ENCODE peak calls at places on chromosome 12, in eight cellular contexts. One of them, this sample, is unnamed.
A peak's percentile ranks its signal among the peaks of the same experiment; 100 is the strongest.

GRCh38 chr12:2295941-2296461 is 243.2 kb downstream of the CACNA1C start:
- DNase-seq in A673: no peak
- DNase-seq in AG04450: peak; percentile 59
- DNase-seq in mesenchymal stem cell: peak; percentile 70
- DNase-seq in heart left ventricle: no peak
- DNase-seq in tibial artery: no peak
- DNase-seq in heart right ventricle: no peak
- DNase-seq in esophagus squamous epithelium: no peak
- DNase-seq in this sample: no peak

GRCh38 chr12:114361992-114362391 is 44.0 kb downstream of the TBX5 start:
- DNase-seq in esophagus squamous epithelium: no peak
- DNase-seq in A673: no peak
- DNase-seq in AG04450: no peak
- DNase-seq in heart left ventricle: no peak
- DNase-seq in mesenchymal stem cell: no peak
- DNase-seq in heart right ventricle: no peak
- DNase-seq in tibial artery: no peak
- DNase-seq in this sample: no peak

GRCh38 chr12:52651726-52652261 is at the start of gene KRT2:
- DNase-seq in heart right ventricle: no peak
- DNase-seq in tibial artery: no peak
- DNase-seq in heart left ventricle: no peak
- DNase-seq in mesenchymal stem cell: no peak
- DNase-seq in AG04450: no peak
- DNase-seq in esophagus squamous epithelium: no peak
- DNase-seq in A673: no peak
- DNase-seq in this sample: no peak

GRCh38 chr12:99619389-99620158 is 28.0 kb upstream of the GARIN6 start:
- DNase-seq in heart left ventricle: no peak
- DNase-seq in tibial artery: no peak
- DNase-seq in heart right ventricle: no peak
- DNase-seq in esophagus squamous epithelium: no peak
- DNase-seq in AG04450: peak; percentile 6
- DNase-seq in mesenchymal stem cell: peak; percentile 12
- DNase-seq in A673: peak; percentile 61
- DNase-seq in this sample: no peak

GRCh38 chr12:126506426-126507182 is 1441.4 kb downstream of the AACS start:
- DNase-seq in AG04450: no peak
- DNase-seq in tibial artery: no peak
- DNase-seq in esophagus squamous epithelium: no peak
- DNase-seq in mesenchymal stem cell: no peak
- DNase-seq in A673: peak; percentile 83
- DNase-seq in heart left ventricle: no peak
- DNase-seq in heart right ventricle: no peak
- DNase-seq in this sample: no peak

GRCh38 chr12:57766464-57767311 is at the start of gene CYP27B1:
- DNase-seq in tibial artery: peak; percentile 70
- DNase-seq in AG04450: no peak
- DNase-seq in esophagus squamous epithelium: no peak
- DNase-seq in heart right ventricle: no peak
- DNase-seq in A673: peak; percentile 84
- DNase-seq in heart left ventricle: no peak
- DNase-seq in mesenchymal stem cell: no peak
- DNase-seq in this sample: peak; percentile 68

GRCh38 chr12:62292761-62293446 is 32.7 kb downstream of the USP15 start:
- DNase-seq in heart right ventricle: no peak
- DNase-seq in A673: no peak
- DNase-seq in mesenchymal stem cell: peak; percentile 21
- DNase-seq in heart left ventricle: no peak
- DNase-seq in tibial artery: no peak
- DNase-seq in AG04450: no peak
- DNase-seq in esophagus squamous epithelium: no peak
- DNase-seq in this sample: no peak

GRCh38 chr12:63068857-63069442 is 82.1 kb downstream of the AVPR1A start:
- DNase-seq in heart left ventricle: no peak
- DNase-seq in A673: peak; percentile 73
- DNase-seq in AG04450: peak; percentile 34
- DNase-seq in esophagus squamous epithelium: no peak
- DNase-seq in mesenchymal stem cell: peak; percentile 49
- DNase-seq in heart right ventricle: no peak
- DNase-seq in tibial artery: no peak
- DNase-seq in this sample: peak; percentile 14

GRCh38 chr12:31965090-31965489 is 5.9 kb downstream of the RESF1 start:
- DNase-seq in esophagus squamous epithelium: no peak
- DNase-seq in heart left ventricle: no peak
- DNase-seq in heart right ventricle: no peak
- DNase-seq in tibial artery: no peak
- DNase-seq in AG04450: no peak
- DNase-seq in mesenchymal stem cell: no peak
- DNase-seq in A673: peak; percentile 35
- DNase-seq in this sample: no peak

GRCh38 chr12:130617219-130617618 is 98.9 kb downstream of the RIMBP2 start:
- DNase-seq in tibial artery: peak; percentile 38
- DNase-seq in mesenchymal stem cell: no peak
- DNase-seq in A673: no peak
- DNase-seq in heart left ventricle: no peak
- DNase-seq in heart right ventricle: no peak
- DNase-seq in esophagus squamous epithelium: no peak
- DNase-seq in AG04450: no peak
- DNase-seq in this sample: peak; percentile 22

GRCh38 chr12:126727218-126727601 is 1539.8 kb upstream of the TMEM132C start:
- DNase-seq in AG04450: no peak
- DNase-seq in mesenchymal stem cell: no peak
- DNase-seq in heart left ventricle: no peak
- DNase-seq in A673: no peak
- DNase-seq in esophagus squamous epithelium: no peak
- DNase-seq in tibial artery: no peak
- DNase-seq in heart right ventricle: no peak
- DNase-seq in this sample: no peak

GRCh38 chr12:1217191-1217949 is 226.3 kb downstream of the ERC1 start:
- DNase-seq in heart right ventricle: no peak
- DNase-seq in A673: peak; percentile 38
- DNase-seq in esophagus squamous epithelium: no peak
- DNase-seq in AG04450: no peak
- DNase-seq in tibial artery: no peak
- DNase-seq in heart left ventricle: no peak
- DNase-seq in mesenchymal stem cell: peak; percentile 45
- DNase-seq in this sample: peak; percentile 54

GRCh38 chr12:59579616-59580015 is 16.2 kb upstream of the SLC16A7 start:
- DNase-seq in tibial artery: no peak
- DNase-seq in mesenchymal stem cell: no peak
- DNase-seq in heart left ventricle: no peak
- DNase-seq in AG04450: no peak
- DNase-seq in esophagus squamous epithelium: no peak
- DNase-seq in A673: no peak
- DNase-seq in heart right ventricle: no peak
- DNase-seq in this sample: no peak

GRCh38 chr12:105485926-105486325 is 155.4 kb downstream of the C12orf75 start:
- DNase-seq in heart right ventricle: no peak
- DNase-seq in mesenchymal stem cell: peak; percentile 16
- DNase-seq in esophagus squamous epithelium: no peak
- DNase-seq in AG04450: no peak
- DNase-seq in heart left ventricle: no peak
- DNase-seq in tibial artery: no peak
- DNase-seq in A673: no peak
- DNase-seq in this sample: no peak

GRCh38 chr12:113428482-113428881 is 6.3 kb downstream of the SDSL start:
- DNase-seq in mesenchymal stem cell: no peak
- DNase-seq in A673: no peak
- DNase-seq in heart right ventricle: no peak
- DNase-seq in AG04450: no peak
- DNase-seq in tibial artery: no peak
- DNase-seq in esophagus squamous epithelium: no peak
- DNase-seq in heart left ventricle: no peak
- DNase-seq in this sample: no peak

GRCh38 chr12:14664434-14665023 is 31.9 kb downstream of the GUCY2C start:
- DNase-seq in tibial artery: no peak
- DNase-seq in heart right ventricle: no peak
- DNase-seq in A673: peak; percentile 65
- DNase-seq in mesenchymal stem cell: peak; percentile 40
- DNase-seq in heart left ventricle: no peak
- DNase-seq in AG04450: no peak
- DNase-seq in esophagus squamous epithelium: no peak
- DNase-seq in this sample: peak; percentile 30

DNA sequence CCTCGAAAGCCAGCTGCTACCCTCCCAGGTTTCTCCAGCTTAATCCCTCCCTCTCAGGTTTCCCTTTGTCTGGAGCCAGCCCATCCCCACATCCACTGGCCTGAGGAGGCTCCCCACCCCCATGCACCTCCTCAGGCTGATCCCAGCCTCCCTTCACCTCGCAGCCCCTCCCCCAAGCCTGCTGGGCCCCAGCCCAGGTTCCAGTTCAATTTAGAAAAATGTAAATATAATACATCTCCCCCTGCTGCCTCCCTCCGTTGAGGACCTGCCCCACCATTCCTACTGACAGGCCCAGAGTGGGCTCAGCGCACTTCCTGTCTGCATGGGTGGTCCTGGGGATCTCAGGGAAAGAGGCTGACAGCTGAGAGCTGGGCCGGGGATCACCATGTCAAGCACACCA is 155.8 kb downstream of the NTF3 start:
- DNase-seq in mesenchymal stem cell: no peak
- DNase-seq in A673: no peak
- DNase-seq in tibial artery: no peak
- DNase-seq in heart left ventricle: no peak
- DNase-seq in esophagus squamous epithelium: no peak
- DNase-seq in heart right ventricle: no peak
- DNase-seq in AG04450: no peak
- DNase-seq in this sample: no peak
- H3K27ac ChIP-seq in mesenchymal stem cell: no peak overlapping the region
- H3K27ac ChIP-seq in A673: no peak overlapping the region
- H3K27ac ChIP-seq in tibial artery: no peak overlapping the region
- H3K27ac ChIP-seq in heart left ventricle: no peak overlapping the region
- H3K27ac ChIP-seq in esophagus squamous epithelium: no peak overlapping the region
- H3K27ac ChIP-seq in heart right ventricle: no peak overlapping the region
- H3K27ac ChIP-seq in AG04450: no peak overlapping the region
- H3K27ac ChIP-seq in this sample: no peak overlapping the region

GRCh38 chr12:54390668-54391551 is 6.4 kb upstream of the ZNF385A start:
- DNase-seq in heart right ventricle: peak; percentile 41
- DNase-seq in mesenchymal stem cell: no peak
- DNase-seq in heart left ventricle: peak; percentile 71
- DNase-seq in A673: peak; percentile 69
- DNase-seq in esophagus squamous epithelium: no peak
- DNase-seq in tibial artery: no peak
- DNase-seq in AG04450: no peak
- DNase-seq in this sample: peak; percentile 86

GRCh38 chr12:54393350-54393655 is 8.8 kb upstream of the ZNF385A start:
- DNase-seq in A673: no peak
- DNase-seq in mesenchymal stem cell: no peak
- DNase-seq in tibial artery: no peak
- DNase-seq in AG04450: no peak
- DNase-seq in heart right ventricle: no peak
- DNase-seq in heart left ventricle: no peak
- DNase-seq in esophagus squamous epithelium: no peak
- DNase-seq in this sample: no peak

GRCh38 chr12:54394281-54394719 is 9.8 kb upstream of the ZNF385A start:
- DNase-seq in mesenchymal stem cell: peak; percentile 59
- DNase-seq in AG04450: no peak
- DNase-seq in tibial artery: no peak
- DNase-seq in heart right ventricle: no peak
- DNase-seq in esophagus squamous epithelium: no peak
- DNase-seq in heart left ventricle: no peak
- DNase-seq in A673: peak; percentile 84
- DNase-seq in this sample: peak; percentile 55

GRCh38 chr12:54393743-54394142 is 9.2 kb upstream of the ZNF385A start:
- DNase-seq in A673: no peak
- DNase-seq in AG04450: no peak
- DNase-seq in heart right ventricle: no peak
- DNase-seq in heart left ventricle: no peak
- DNase-seq in esophagus squamous epithelium: no peak
- DNase-seq in tibial artery: no peak
- DNase-seq in mesenchymal stem cell: no peak
- DNase-seq in this sample: no peak

GRCh38 chr12:54392485-54393349 is 8.2 kb upstream of the ZNF385A start:
- DNase-seq in tibial artery: no peak
- DNase-seq in heart right ventricle: no peak
- DNase-seq in heart left ventricle: no peak
- DNase-seq in esophagus squamous epithelium: no peak
- DNase-seq in A673: no peak
- DNase-seq in AG04450: no peak
- DNase-seq in mesenchymal stem cell: no peak
- DNase-seq in this sample: no peak
- H3K27ac ChIP-seq in tibial artery: peak overlapping the region; percentile 0
- H3K27ac ChIP-seq in heart right ventricle: no peak overlapping the region
- H3K27ac ChIP-seq in heart left ventricle: no peak overlapping the region
- H3K27ac ChIP-seq in esophagus squamous epithelium: peak overlapping the region; percentile 63
- H3K27ac ChIP-seq in A673: peak overlapping the region; percentile 45
- H3K27ac ChIP-seq in AG04450: no peak overlapping the region
- H3K27ac ChIP-seq in mesenchymal stem cell: no peak overlapping the region
- H3K27ac ChIP-seq in this sample: peak overlapping the region; percentile 87

DNA sequence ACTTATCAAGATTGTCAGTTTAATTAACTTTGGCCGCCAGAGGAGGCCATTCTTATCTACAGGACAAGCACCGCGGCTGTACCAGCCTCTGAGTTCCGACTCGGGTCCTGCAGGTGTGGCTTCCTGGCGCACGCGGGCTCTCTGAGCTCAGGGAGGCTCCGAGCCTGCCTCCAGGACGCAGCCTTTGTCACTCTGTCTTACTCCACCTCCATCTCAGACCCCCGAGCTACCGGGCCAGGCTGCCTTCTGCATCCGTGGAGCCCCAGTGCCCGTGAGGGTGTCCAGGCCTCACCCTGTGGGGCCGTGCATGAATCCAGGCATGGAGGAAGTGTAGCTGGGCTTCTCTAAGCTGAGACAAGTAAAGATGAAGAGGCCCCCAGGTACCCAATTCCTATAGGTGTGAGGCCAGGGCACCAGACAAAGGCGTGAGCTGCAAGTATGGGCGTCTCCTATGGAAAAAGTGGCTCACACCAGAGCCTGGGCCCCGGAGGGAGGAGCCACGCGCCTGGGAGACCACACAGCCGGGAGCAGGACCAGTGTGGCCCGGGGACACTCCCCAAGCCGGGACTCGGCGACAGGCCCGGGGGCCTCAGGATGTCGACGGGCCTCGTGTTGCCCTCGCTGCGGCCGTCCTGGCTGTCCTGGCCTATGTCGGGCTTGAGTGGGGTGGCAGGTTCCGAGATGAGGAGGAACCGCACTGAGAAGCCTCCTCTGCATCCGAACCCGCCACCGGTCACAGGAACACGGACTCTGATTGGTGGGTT is 42.8 kb downstream of the NOC4L start:
- DNase-seq in esophagus squamous epithelium: no peak
- DNase-seq in AG04450: no peak
- DNase-seq in heart left ventricle: peak; percentile 46
- DNase-seq in A673: no peak
- DNase-seq in heart right ventricle: peak; percentile 9
- DNase-seq in mesenchymal stem cell: no peak
- DNase-seq in tibial artery: no peak
- DNase-seq in this sample: no peak
- H3K27ac ChIP-seq in esophagus squamous epithelium: no peak overlapping the region
- H3K27ac ChIP-seq in AG04450: no peak overlapping the region
- H3K27ac ChIP-seq in heart left ventricle: no peak overlapping the region
- H3K27ac ChIP-seq in A673: no peak overlapping the region
- H3K27ac ChIP-seq in heart right ventricle: no peak overlapping the region
- H3K27ac ChIP-seq in mesenchymal stem cell: no peak overlapping the region
- H3K27ac ChIP-seq in tibial artery: no peak overlapping the region
- H3K27ac ChIP-seq in this sample: no peak overlapping the region

DNA sequence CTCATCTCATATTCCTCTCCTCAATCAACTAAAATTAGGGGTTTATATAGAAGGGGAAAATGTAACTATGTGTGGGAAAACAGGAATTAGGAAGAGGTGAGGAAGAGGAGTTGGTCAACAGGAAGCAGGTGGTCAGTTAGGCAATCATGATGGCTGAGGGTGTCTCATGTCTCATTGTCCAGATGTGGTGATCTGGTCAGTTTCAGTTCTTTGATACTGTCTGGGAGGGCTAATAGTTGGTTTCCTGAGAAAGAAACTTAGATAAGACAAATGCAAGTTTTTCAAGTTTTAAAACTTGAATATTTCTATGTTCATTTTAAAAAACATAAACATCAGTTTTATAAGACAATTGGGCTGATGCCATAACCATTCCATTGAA is 1121.8 kb upstream of the USP15 start:
- DNase-seq in tibial artery: no peak
- DNase-seq in esophagus squamous epithelium: no peak
- DNase-seq in heart right ventricle: no peak
- DNase-seq in AG04450: no peak
- DNase-seq in heart left ventricle: no peak
- DNase-seq in mesenchymal stem cell: no peak
- DNase-seq in A673: no peak
- DNase-seq in this sample: no peak
- H3K27ac ChIP-seq in tibial artery: no peak overlapping the region
- H3K27ac ChIP-seq in esophagus squamous epithelium: no peak overlapping the region
- H3K27ac ChIP-seq in heart right ventricle: no peak overlapping the region
- H3K27ac ChIP-seq in AG04450: no peak overlapping the region
- H3K27ac ChIP-seq in heart left ventricle: no peak overlapping the region
- H3K27ac ChIP-seq in mesenchymal stem cell: no peak overlapping the region
- H3K27ac ChIP-seq in A673: no peak overlapping the region
- H3K27ac ChIP-seq in this sample: no peak overlapping the region